ENCODE peak calls at places on chromosome 12, in six cellular contexts. One of them, this sample, is unnamed.

GRCh38 chr12:91632042-91632786 is 449.6 kb upstream of the DCN start:
- DNase-seq in IMR-90: no peak
- DNase-seq in choroid plexus epithelial cell: no peak
- DNase-seq in midbrain: no peak
- DNase-seq in tibial nerve: no peak
- DNase-seq in amygdala: no peak
- DNase-seq in this sample: no peak

GRCh38 chr12:123269395-123269892 is 2.2 kb downstream of the CDK2AP1 start:
- DNase-seq in tibial nerve: peak
- DNase-seq in amygdala: peak
- DNase-seq in choroid plexus epithelial cell: peak
- DNase-seq in midbrain: peak
- DNase-seq in IMR-90: peak
- DNase-seq in this sample: peak

GRCh38 chr12:128823216-128823915 is 392 bp downstream of the SLC15A4 start:
- DNase-seq in IMR-90: no peak
- DNase-seq in midbrain: no peak
- DNase-seq in choroid plexus epithelial cell: no peak
- DNase-seq in amygdala: no peak
- DNase-seq in tibial nerve: no peak
- DNase-seq in this sample: no peak

GRCh38 chr12:50579757-50580267 is 75.0 kb downstream of the DIP2B start:
- DNase-seq in midbrain: no peak
- DNase-seq in tibial nerve: no peak
- DNase-seq in choroid plexus epithelial cell: no peak
- DNase-seq in amygdala: no peak
- DNase-seq in IMR-90: peak
- DNase-seq in this sample: peak

GRCh38 chr12:54002278-54002914 is 2.4 kb downstream of the HOXC9 start:
- DNase-seq in choroid plexus epithelial cell: no peak
- DNase-seq in tibial nerve: no peak
- DNase-seq in IMR-90: no peak
- DNase-seq in amygdala: no peak
- DNase-seq in midbrain: no peak
- DNase-seq in this sample: no peak

GRCh38 chr12:93946542-93947150 is 201.7 kb upstream of the PLXNC1 start:
- DNase-seq in amygdala: no peak
- DNase-seq in midbrain: no peak
- DNase-seq in tibial nerve: no peak
- DNase-seq in IMR-90: peak
- DNase-seq in choroid plexus epithelial cell: peak
- DNase-seq in this sample: peak

GRCh38 chr12:3333583-3333982 is 157.4 kb upstream of the PRMT8 start:
- DNase-seq in midbrain: no peak
- DNase-seq in tibial nerve: no peak
- DNase-seq in choroid plexus epithelial cell: no peak
- DNase-seq in IMR-90: no peak
- DNase-seq in amygdala: no peak
- DNase-seq in this sample: no peak

GRCh38 chr12:59615392-59616165 is 19.8 kb downstream of the SLC16A7 start:
- DNase-seq in amygdala: no peak
- DNase-seq in midbrain: no peak
- DNase-seq in tibial nerve: no peak
- DNase-seq in IMR-90: no peak
- DNase-seq in choroid plexus epithelial cell: no peak
- DNase-seq in this sample: no peak

GRCh38 chr12:96212456-96213375 is 18.5 kb downstream of the ELK3 start:
- DNase-seq in choroid plexus epithelial cell: no peak
- DNase-seq in IMR-90: no peak
- DNase-seq in amygdala: no peak
- DNase-seq in midbrain: no peak
- DNase-seq in tibial nerve: no peak
- DNase-seq in this sample: peak

GRCh38 chr12:20527396-20528154 is 159.2 kb downstream of the PDE3A start:
- DNase-seq in IMR-90: peak
- DNase-seq in amygdala: no peak
- DNase-seq in tibial nerve: no peak
- DNase-seq in choroid plexus epithelial cell: peak
- DNase-seq in midbrain: peak
- DNase-seq in this sample: peak

GRCh38 chr12:68451261-68452091 is 119.3 kb upstream of the MDM1 start:
- DNase-seq in amygdala: no peak
- DNase-seq in midbrain: no peak
- DNase-seq in tibial nerve: no peak
- DNase-seq in IMR-90: peak
- DNase-seq in choroid plexus epithelial cell: peak
- DNase-seq in this sample: peak

GRCh38 chr12:52903285-52903854 is 1.5 kb downstream of the KRT8 start:
- DNase-seq in tibial nerve: peak
- DNase-seq in IMR-90: peak
- DNase-seq in choroid plexus epithelial cell: peak
- DNase-seq in midbrain: peak
- DNase-seq in amygdala: no peak
- DNase-seq in this sample: peak

GRCh38 chr12:51923506-51924365 is 16.4 kb downstream of the ACVRL1 start:
- DNase-seq in amygdala: no peak
- DNase-seq in tibial nerve: peak
- DNase-seq in midbrain: no peak
- DNase-seq in IMR-90: no peak
- DNase-seq in choroid plexus epithelial cell: no peak
- DNase-seq in this sample: no peak

This sample was measured in iris pigment epithelial cell.